ENCODE peak calls at places on chromosomes 1 and 21, in five cellular contexts. V, Q, Y, S and C are unnamed samples.

GRCh38 chr1:37515185-37516034 is 844 bp upstream of the MEAF6 start:
- DNase-seq in V (no peak), Q (no peak), S (no peak), Y (no peak), C (no peak)

GRCh38 chr21:26801524-26801923 is 43.7 kb downstream of the ADAMTS1 start:
- DNase-seq in S (no peak), V (no peak), Q (no peak), Y (no peak), C (no peak)

GRCh38 chr1:55481634-55482033 is 266.5 kb upstream of the USP24 start:
- DNase-seq in S (no peak), Y (no peak), V (no peak), Q (no peak), C (no peak)

GRCh38 chr1:38064232-38064903 is 17.8 kb upstream of the POU3F1 start:
- DNase-seq in S (no peak), V (peak), Y (no peak), Q (peak), C (no peak)

GRCh38 chr21:39046236-39046911 is 136.9 kb downstream of the PSMG1 start:
- DNase-seq in Q (no peak), V (no peak), S (no peak), Y (no peak), C (no peak)

GRCh38 chr1:233440952-233441401 is 113.5 kb downstream of the MAP3K21 start:
- DNase-seq in Y (no peak), S (no peak), Q (peak), V (no peak), C (no peak)

GRCh38 chr1:230188826-230189225 is 121.8 kb downstream of the GALNT2 start:
- DNase-seq in Q (no peak), V (no peak), S (no peak), Y (no peak), C (no peak)

GRCh38 chr1:75440274-75440673 is 170.6 kb downstream of the SLC44A5 start:
- DNase-seq in Q (no peak), V (no peak), S (no peak), Y (no peak), C (no peak)

GRCh38 chr21:14766241-14766640 is 220.1 kb upstream of the SAMSN1 start:
- DNase-seq in S (no peak), Q (no peak), V (no peak), Y (no peak), C (no peak)

GRCh38 chr1:63907051-63907450 is 133.2 kb downstream of the ROR1 start:
- DNase-seq in S (no peak), Q (no peak), Y (no peak), V (no peak), C (no peak)

GRCh38 chr1:19033926-19034680 is 77.6 kb upstream of the IFFO2 start:
- DNase-seq in V (peak), S (no peak), Q (no peak), Y (no peak), C (no peak)

GRCh38 chr21:46002841-46003574 is 21.4 kb downstream of the COL6A1 start:
- DNase-seq in Q (no peak), S (peak), Y (no peak), V (no peak), C (no peak)

GRCh38 chr1:160189649-160190625 is at the start of gene CASQ1:
- DNase-seq in Q (no peak), V (no peak), Y (no peak), S (no peak), C (no peak)

GRCh38 chr1:230851291-230851691 is 17.0 kb downstream of the C1orf198 start:
- DNase-seq in Q (no peak), V (no peak), S (no peak), Y (no peak), C (no peak)

GRCh38 chr1:201503397-201504176 is 3.3 kb downstream of the CSRP1 start:
- DNase-seq in Q (no peak), S (peak), V (no peak), Y (no peak), C (no peak)

GRCh38 chr1:162088281-162088969 is 18.9 kb downstream of the NOS1AP start:
- DNase-seq in Q (no peak), V (no peak), S (no peak), Y (no peak), C (no peak)

GRCh38 chr1:66527688-66528087 is 6.3 kb upstream of the SGIP1 start:
- DNase-seq in Y (no peak), Q (no peak), S (no peak), V (no peak), C (no peak)

GRCh38 chr1:18946550-18947381 is 9.7 kb downstream of the IFFO2 start:
- DNase-seq in V (no peak), Y (no peak), S (no peak), Q (no peak), C (no peak)

GRCh38 chr1:37040773-37041172 is 6.5 kb upstream of the GRIK3 start:
- DNase-seq in V (no peak), S (no peak), Y (no peak), Q (no peak), C (no peak)

GRCh38 chr1:10228528-10228927 is 18.2 kb downstream of the KIF1B start:
- DNase-seq in V (no peak), S (no peak), Q (no peak), Y (no peak), C (no peak)

GRCh38 chr1:46008585-46008984 is 123.8 kb downstream of the PIK3R3 start:
- DNase-seq in Q (no peak), Y (no peak), V (no peak), S (no peak), C (no peak)

GRCh38 chr1:26317612-26318337 is at the start of gene CD52:
- DNase-seq in S (no peak), Y (peak), Q (peak), V (no peak), C (no peak)

GRCh38 chr1:244322791-244323521 is 128.8 kb downstream of the ADSS2 start:
- DNase-seq in S (peak), V (no peak), Y (no peak), Q (peak), C (no peak)

GRCh38 chr1:58575831-58576726 is 973 bp downstream of the TACSTD2 start:
- DNase-seq in S (no peak), V (no peak), Y (no peak), Q (no peak), C (no peak)

GRCh38 chr21:34669149-34669879 is 520 bp downstream of the CLIC6 start:
- DNase-seq in Q (no peak), S (peak), Y (no peak), V (no peak), C (no peak)

GRCh38 chr1:108708726-108709660 is 3.7 kb upstream of the FNDC7 start:
- DNase-seq in Q (peak), V (no peak), S (no peak), Y (peak), C (no peak)

GRCh38 chr1:156858959-156859522 is at the start of gene INSRR:
- DNase-seq in Q (peak), S (no peak), V (no peak), Y (no peak), C (no peak)

GRCh38 chr1:48794815-48795214 is 18.1 kb upstream of the BEND5 start:
- DNase-seq in Y (no peak), V (no peak), S (no peak), Q (no peak), C (no peak)

GRCh38 chr1:46218443-46218842 is 15.3 kb downstream of the LURAP1 start:
- DNase-seq in V (no peak), Q (no peak), Y (no peak), S (no peak), C (no peak)

GRCh38 chr1:51268675-51269033 is 32.6 kb downstream of the RNF11 start:
- DNase-seq in Y (no peak), Q (no peak), S (no peak), V (no peak), C (no peak)
- H3K27ac ChIP-seq in Y (no peak), Q (no peak), S (peak), V (no peak), C (no peak)

DNA sequence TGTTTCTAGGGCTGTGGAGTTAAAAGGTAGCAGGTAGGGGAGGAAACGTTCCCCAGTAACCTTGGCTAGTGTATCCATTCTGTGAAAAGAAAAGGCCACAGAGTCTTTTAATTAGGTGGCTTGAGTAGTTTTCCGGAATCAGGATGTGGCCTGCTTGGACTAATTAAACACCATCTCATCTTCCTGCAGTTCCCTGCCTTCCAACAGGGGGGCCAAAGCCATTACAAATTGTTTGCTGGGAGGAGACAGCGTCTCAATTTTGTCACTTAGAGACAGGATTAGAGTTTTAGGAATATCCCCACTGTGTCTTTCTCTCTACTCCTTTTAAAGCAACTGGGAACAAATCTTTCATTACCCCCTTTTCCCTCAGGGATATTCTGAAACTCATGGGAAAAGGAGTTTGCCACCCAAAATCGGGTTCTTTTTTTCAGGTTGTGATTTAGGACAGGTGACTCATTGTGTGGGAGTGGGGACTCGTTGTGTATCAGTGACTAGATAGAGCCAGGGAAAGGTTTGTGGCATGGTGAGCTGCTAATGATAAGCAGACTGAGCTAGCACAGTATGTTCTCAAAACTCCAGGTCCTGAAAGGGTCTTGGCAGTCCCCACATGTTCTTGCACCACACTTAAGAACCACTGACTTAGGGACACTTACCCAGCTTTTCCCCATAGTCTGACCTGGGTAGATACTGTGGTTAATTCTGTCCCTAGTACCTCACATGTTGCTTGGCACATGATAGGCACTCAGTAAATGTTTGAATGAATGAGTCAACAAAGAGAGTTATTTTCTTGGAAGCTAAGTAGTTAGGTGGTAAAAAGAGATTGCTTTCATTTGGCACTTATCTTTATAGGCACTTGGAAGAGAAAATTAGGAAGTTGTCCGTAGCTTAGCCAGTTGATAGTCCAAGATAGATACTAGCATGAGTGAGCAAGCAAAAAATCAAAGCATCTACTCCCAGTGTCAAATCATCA is 22.5 kb downstream of the INTS3 start:
- DNase-seq in Q (peak), Y (no peak), S (peak), V (no peak), C (no peak)
- H3K27ac ChIP-seq in Q (no peak), Y (no peak), S (no peak), V (no peak), C (no peak)

GRCh38 chr1:2300004-2300771 is 72.1 kb downstream of the SKI start:
- DNase-seq in Q (no peak), S (no peak), V (no peak), Y (peak), C (no peak)

GRCh38 chr1:2300851-2301606 is 72.9 kb downstream of the SKI start:
- DNase-seq in Q (no peak), S (no peak), Y (peak), V (no peak), C (no peak)

GRCh38 chr1:2303016-2303775 is 75.1 kb downstream of the SKI start:
- DNase-seq in V (no peak), Y (no peak), Q (no peak), S (no peak), C (no peak)

GRCh38 chr1:2302292-2302925 is 74.3 kb downstream of the SKI start:
- DNase-seq in Q (no peak), Y (no peak), S (no peak), V (no peak), C (no peak)

DNA sequence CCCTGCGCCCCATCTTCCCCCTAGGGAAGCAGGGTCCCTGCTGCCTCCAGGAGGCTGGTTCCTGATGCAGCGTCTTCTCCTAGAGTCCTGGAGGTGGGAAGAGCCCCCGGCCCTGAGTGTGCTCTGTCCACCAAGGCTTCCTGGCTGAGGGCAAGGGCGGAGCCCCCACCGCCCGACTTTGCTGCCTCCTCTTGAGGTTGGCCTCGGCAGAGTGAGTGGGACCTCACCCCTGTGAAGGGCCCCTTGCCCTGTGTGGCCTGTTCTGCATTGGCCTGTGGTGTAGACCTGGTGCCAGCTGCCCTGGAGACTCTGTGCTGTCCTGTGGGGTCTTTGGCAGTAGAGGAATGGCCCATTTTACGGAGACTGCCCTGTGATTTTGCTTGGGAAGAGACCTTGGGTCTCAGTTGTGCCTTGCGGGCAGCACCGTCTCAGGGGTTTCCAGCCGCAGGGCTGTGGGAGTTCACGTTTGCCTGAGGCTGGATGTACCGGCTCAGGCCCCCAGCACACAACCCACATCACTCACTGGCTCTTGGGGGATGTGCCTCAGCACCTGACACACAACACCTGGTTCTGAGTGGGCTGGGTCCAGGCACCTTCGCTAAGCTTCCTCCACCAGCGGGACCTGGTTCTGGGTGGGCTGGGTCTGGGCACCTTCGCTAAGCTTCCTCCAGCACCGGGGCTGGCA is 73.6 kb downstream of the SKI start:
- DNase-seq in Y (no peak), Q (no peak), S (no peak), V (no peak), C (no peak)
- H3K27ac ChIP-seq in Y (peak), Q (no peak), S (no peak), V (peak), C (peak)

GRCh38 chr1:112672842-112673241 is 1.6 kb upstream of the MOV10 start:
- DNase-seq in V (no peak), Y (no peak), S (no peak), Q (no peak), C (no peak)

GRCh38 chr1:112674440-112674985 is at the start of gene MOV10:
- DNase-seq in V (peak), S (peak), Y (peak), Q (peak), C (peak)

GRCh38 chr1:112674986-112675727 is 698 bp downstream of the MOV10 start:
- DNase-seq in V (peak), Q (peak), S (peak), Y (peak), C (peak)

GRCh38 chr1:112672009-112672408 is 2.5 kb upstream of the MOV10 start:
- DNase-seq in Y (no peak), V (no peak), Q (no peak), S (no peak), C (no peak)

GRCh38 chr1:112673589-112674439 is 645 bp upstream of the MOV10 start:
- DNase-seq in Y (no peak), V (no peak), Q (peak), S (no peak), C (no peak)
- H3K27ac ChIP-seq in Y (peak), V (peak), Q (peak), S (peak), C (peak)

DNA sequence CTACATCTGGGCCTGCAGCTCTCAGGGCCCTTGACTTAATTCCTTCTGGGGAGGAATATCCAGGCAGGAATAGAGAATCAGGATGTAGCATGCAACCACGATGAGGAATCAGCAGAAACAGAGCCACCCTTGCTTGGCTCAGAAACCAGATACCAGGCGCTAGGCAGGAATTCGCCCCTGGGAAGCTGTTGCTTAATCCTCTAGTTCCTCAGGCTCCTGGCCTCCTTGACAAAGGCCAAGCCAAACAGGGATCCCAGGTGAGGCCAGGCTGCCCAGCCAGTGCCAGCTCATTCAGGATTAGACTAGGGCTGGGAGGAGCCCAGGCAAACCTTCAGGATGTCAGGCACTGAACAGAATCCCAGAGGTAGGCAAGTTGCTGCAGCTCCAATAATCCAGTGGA is 48.2 kb upstream of the IRF2BP2 start:
- DNase-seq in Y (no peak), V (no peak), S (no peak), Q (no peak), C (no peak)
- H3K27ac ChIP-seq in Y (no peak), V (no peak), S (no peak), Q (no peak), C (no peak)

GRCh38 chr1:146036990-146037646 is 15.6 kb upstream of the HJV start:
- DNase-seq in V (peak), Q (peak), Y (peak), S (peak), C (peak)

GRCh38 chr1:146036241-146036989 is 14.9 kb upstream of the HJV start:
- DNase-seq in Q (no peak), S (no peak), V (no peak), Y (no peak), C (no peak)

GRCh38 chr1:146034976-146035469 is 13.5 kb upstream of the HJV start:
- DNase-seq in Q (no peak), V (no peak), Y (no peak), S (no peak), C (no peak)

DNA sequence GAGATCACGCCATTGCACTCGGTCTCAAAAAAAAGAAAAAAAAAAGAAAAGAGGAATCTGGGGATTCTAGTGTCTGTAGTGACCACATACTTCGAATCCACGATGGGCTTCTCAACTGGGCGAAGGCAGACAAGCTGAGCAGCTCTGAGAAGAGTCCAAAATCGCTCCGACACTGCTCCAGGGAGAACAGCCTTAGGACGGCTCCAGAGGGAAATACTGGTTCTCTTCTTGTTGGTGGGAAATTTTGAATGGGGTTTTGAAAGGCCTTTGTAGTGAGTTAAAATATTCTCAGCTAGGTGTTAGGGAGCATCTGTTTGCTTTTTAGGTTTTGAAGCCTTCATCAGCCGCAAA is 18.3 kb upstream of the HJV start:
- DNase-seq in Q (no peak), Y (no peak), S (no peak), V (no peak), C (no peak)
- H3K27ac ChIP-seq in Q (peak), Y (no peak), S (peak), V (peak), C (no peak)

GRCh38 chr1:8420318-8420717 is 102.4 kb downstream of the SLC45A1 start:
- DNase-seq in Q (no peak), Y (no peak), V (no peak), S (no peak), C (no peak)
- H3K27ac ChIP-seq in Q (no peak), Y (no peak), V (peak), S (peak), C (no peak)

DNA sequence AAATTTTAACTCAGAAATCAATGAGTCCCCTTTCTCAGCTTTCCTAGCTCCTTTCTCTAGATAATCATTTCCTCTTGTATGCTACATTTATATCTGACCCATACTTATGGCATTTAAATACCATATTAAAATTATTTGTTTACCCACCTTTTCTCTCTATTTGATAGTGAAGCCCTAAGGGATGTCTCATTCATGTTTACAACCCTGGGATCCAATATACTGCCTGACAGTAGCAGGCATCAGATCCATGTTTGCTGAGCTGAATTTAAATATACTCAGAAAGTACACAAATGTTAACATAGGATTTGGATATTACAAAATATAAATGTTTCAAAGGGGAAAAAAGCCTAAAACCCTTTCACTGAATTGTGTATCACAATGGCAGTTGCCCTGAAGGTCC is 26.5 kb downstream of the SCMH1 start:
- DNase-seq in S (no peak), Y (no peak), Q (no peak), V (no peak), C (no peak)
- H3K27ac ChIP-seq in S (no peak), Y (no peak), Q (no peak), V (no peak), C (no peak)

GRCh38 chr1:27614625-27615344 is 10.8 kb upstream of the AHDC1 start:
- DNase-seq in V (no peak), Y (no peak), Q (peak), S (no peak), C (no peak)

GRCh38 chr1:27615346-27616004 is 11.5 kb upstream of the AHDC1 start:
- DNase-seq in Y (no peak), S (no peak), Q (peak), V (no peak), C (no peak)

GRCh38 chr1:27618341-27619067 is 14.6 kb upstream of the AHDC1 start:
- DNase-seq in S (no peak), Y (peak), Q (no peak), V (no peak), C (no peak)

GRCh38 chr1:27616441-27616840 is 12.5 kb upstream of the AHDC1 start:
- DNase-seq in Y (no peak), V (no peak), S (no peak), Q (no peak), C (no peak)

DNA sequence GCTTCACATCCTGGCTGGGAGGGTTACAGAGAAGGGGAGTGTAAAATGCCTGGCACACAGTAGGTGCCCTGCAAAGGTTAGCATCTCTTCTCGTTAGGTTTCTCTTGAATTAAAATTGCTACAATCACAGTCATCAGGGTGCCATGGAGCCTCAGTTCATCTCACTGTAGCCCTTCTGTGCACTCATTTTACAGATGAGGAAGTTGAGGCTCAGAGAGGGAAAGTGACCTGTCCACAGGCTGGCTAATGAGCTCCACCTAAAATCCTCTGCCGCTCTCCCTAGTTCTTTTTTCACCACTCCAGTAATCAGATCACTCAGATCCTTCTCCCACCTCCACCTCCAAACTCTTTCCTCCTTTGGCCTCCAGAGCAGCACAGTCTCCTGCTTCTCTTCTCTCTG is 13.5 kb upstream of the AHDC1 start:
- DNase-seq in Y (no peak), V (no peak), Q (no peak), S (no peak), C (no peak)
- H3K27ac ChIP-seq in Y (peak), V (no peak), Q (no peak), S (no peak), C (no peak)